ENCODE peak calls at places on chromosome 3, in six cellular contexts. M, W, V, X, A and E are unnamed samples. For H3K4me1, the result is how much of the 10 kb centered on the place peaks cover.

GRCh38 chr3:194076486-194076885 is 59.5 kb upstream of the HES1 start:
- DNase-seq in M (peak), W (no peak), V (no peak), X (no peak), A (no peak), E (no peak)

GRCh38 chr3:62248831-62249776 is 124.2 kb downstream of the FEZF2 start:
- DNase-seq in M (no peak), W (no peak), V (no peak), X (no peak), A (no peak), E (no peak)

GRCh38 chr3:186339180-186339912 is 22.7 kb downstream of the DGKG start:
- DNase-seq in M (no peak), W (no peak), V (no peak), X (no peak), A (no peak), E (no peak)

GRCh38 chr3:160616721-160617120 is 51.4 kb upstream of the KPNA4 start:
- DNase-seq in M (no peak), W (peak), V (no peak), X (peak), A (peak), E (no peak)

GRCh38 chr3:149142647-149143046 is 13.2 kb downstream of the HPS3 start:
- DNase-seq in M (no peak), W (no peak), V (no peak), X (no peak), A (no peak), E (no peak)

GRCh38 chr3:111667621-111668239 is 72.6 kb upstream of the ZBED2 start:
- DNase-seq in M (no peak), W (peak), V (no peak), X (peak), A (peak), E (peak)

GRCh38 chr3:110731148-110731547 is 340.5 kb upstream of the NECTIN3 start:
- DNase-seq in M (no peak), W (no peak), V (no peak), X (no peak), A (no peak), E (no peak)

GRCh38 chr3:150503402-150504099 is 42.7 kb downstream of the SERP1 start:
- DNase-seq in M (no peak), W (no peak), V (no peak), X (no peak), A (no peak), E (no peak)

GRCh38 chr3:143901105-143901504 is 52.8 kb upstream of the SLC9A9 start:
- DNase-seq in M (no peak), W (peak), V (no peak), X (no peak), A (peak), E (no peak)

GRCh38 chr3:189273736-189274135 is 102.0 kb downstream of the TPRG1 start:
- DNase-seq in M (no peak), W (no peak), V (no peak), X (no peak), A (peak), E (no peak)

GRCh38 chr3:190557311-190557710 is 43.4 kb downstream of the IL1RAP start:
- DNase-seq in M (no peak), W (no peak), V (no peak), X (no peak), A (no peak), E (no peak)

GRCh38 chr3:56303508-56303907 is 164.8 kb downstream of the ERC2 start:
- DNase-seq in M (no peak), W (peak), V (peak), X (peak), A (no peak), E (no peak)

GRCh38 chr3:4744405-4745239 is 234.6 kb upstream of the BHLHE40 start:
- DNase-seq in M (no peak), W (peak), V (peak), X (no peak), A (no peak), E (no peak)

GRCh38 chr3:9946112-9947024 is 5.8 kb downstream of the PRRT3 start:
- DNase-seq in M (peak), W (peak), V (peak), X (peak), A (peak), E (peak)

GRCh38 chr3:88036221-88036620 is 22.6 kb downstream of the CGGBP1 start:
- DNase-seq in M (no peak), W (no peak), V (no peak), X (no peak), A (no peak), E (no peak)

GRCh38 chr3:177665122-177665808 is 468.0 kb upstream of the TBL1XR1 start:
- DNase-seq in M (no peak), W (no peak), V (no peak), X (no peak), A (no peak), E (no peak)

GRCh38 chr3:129413687-129414506 is 14.5 kb downstream of the EFCAB12 start:
- DNase-seq in M (peak), W (peak), V (peak), X (peak), A (peak), E (no peak)

GRCh38 chr3:108835101-108835500 is 12.5 kb downstream of the TRAT1 start:
- DNase-seq in M (no peak), W (no peak), V (no peak), X (no peak), A (no peak), E (peak)

GRCh38 chr3:34212671-34213070 is 414.2 kb downstream of the PDCD6IP start:
- DNase-seq in M (no peak), W (peak), V (no peak), X (no peak), A (peak), E (no peak)

GRCh38 chr3:44125241-44125640 is 116.4 kb upstream of the TOPAZ1 start:
- DNase-seq in M (no peak), W (no peak), V (no peak), X (no peak), A (no peak), E (no peak)

GRCh38 chr3:127373701-127374625 is 86.1 kb upstream of the PRR20G start:
- DNase-seq in M (peak), W (no peak), V (no peak), X (no peak), A (no peak), E (no peak)

GRCh38 chr3:28050895-28051294 is 190.5 kb upstream of the CMC1 start:
- DNase-seq in M (no peak), W (no peak), V (peak), X (no peak), A (peak), E (no peak)

GRCh38 chr3:51967384-51968174 is at the start of gene PCBP4:
- DNase-seq in M (no peak), W (peak), V (no peak), X (peak), A (no peak), E (peak)

GRCh38 chr3:129412542-129413198 is 15.8 kb downstream of the EFCAB12 start:
- DNase-seq in M (no peak), W (peak), V (no peak), X (no peak), A (no peak), E (no peak)

GRCh38 chr3:24963762-24964625 is 464.1 kb upstream of the RARB start:
- DNase-seq in M (no peak), W (peak), V (peak), X (no peak), A (peak), E (no peak)

GRCh38 chr3:191328383-191328962 is 721 bp upstream of the CCDC50 start:
- DNase-seq in M (no peak), W (peak), V (no peak), X (no peak), A (no peak), E (no peak)

GRCh38 chr3:196323723-196324122 is 5.7 kb upstream of the DYNLT2B start:
- DNase-seq in M (no peak), W (no peak), V (no peak), X (no peak), A (no peak), E (no peak)

GRCh38 chr3:192409203-192409837 is 318.0 kb downstream of the FGF12 start:
- DNase-seq in M (no peak), W (peak), V (peak), X (peak), A (peak), E (no peak)

GRCh38 chr3:192408721-192409151 is 318.6 kb downstream of the FGF12 start:
- DNase-seq in M (no peak), W (peak), V (no peak), X (peak), A (peak), E (no peak)

GRCh38 chr3:192409838-192410683 is 317.3 kb downstream of the FGF12 start:
- DNase-seq in M (no peak), W (peak), V (peak), X (peak), A (no peak), E (no peak)

GRCh38 chr3:192408007-192408655 is 319.2 kb downstream of the FGF12 start:
- DNase-seq in M (no peak), W (peak), V (no peak), X (peak), A (no peak), E (no peak)

GRCh38 chr3:192410684-192410960 is 316.7 kb downstream of the FGF12 start:
- DNase-seq in M (no peak), W (no peak), V (no peak), X (no peak), A (no peak), E (no peak)
- H3K27ac ChIP-seq in M (no peak), W (no peak), V (no peak), X (peak), A (no peak), E (no peak)

GRCh38 chr3:12756635-12757034 is 2.4 kb downstream of the TMEM40 start:
- DNase-seq in M (no peak), W (no peak), V (no peak), X (no peak), A (no peak), E (no peak)
- H3K4me1 ChIP-seq in M (under half), W (under half), V (under half), X (under half), A (half or more), E (under half)

GRCh38 chr3:12301031-12301430 is 12.2 kb downstream of the PPARG start:
- DNase-seq in M (no peak), W (no peak), V (no peak), X (no peak), A (no peak), E (no peak)
- H3K27ac ChIP-seq in M (no peak), W (no peak), V (peak), X (no peak), A (no peak), E (no peak)

GRCh38 chr3:172043233-172043632 is 3.9 kb downstream of the FNDC3B start:
- DNase-seq in M (no peak), W (no peak), V (no peak), X (no peak), A (no peak), E (no peak)
- H3K4me1 ChIP-seq in M (half or more), W (under half), V (half or more), X (half or more), A (under half), E (under half)

GRCh38 chr3:89411211-89411610 is 303.8 kb downstream of the EPHA3 start:
- DNase-seq in M (no peak), W (no peak), V (no peak), X (no peak), A (no peak), E (no peak)
- H3K27ac ChIP-seq in M (no peak), W (no peak), V (no peak), X (no peak), A (no peak), E (no peak)